ENCODE peak calls at places on chromosomes 11 and 22, in nine cellular contexts. M, H, K, D, T, L, J, I and R are unnamed samples.

GRCh38 chr11:125073616-125074483 is 10.7 kb downstream of the SLC37A2 start:
- DNase-seq in M (no peak), J (peak), T (no peak), I (no peak), H (no peak), L (no peak), K (no peak), D (no peak), R (no peak)

GRCh38 chr22:30943368-30943767 is 25.2 kb downstream of the MORC2 start:
- DNase-seq in M (no peak), K (no peak), D (no peak), T (no peak), J (no peak), I (no peak), L (no peak), H (no peak), R (no peak)

GRCh38 chr11:88555018-88555828 is 217.7 kb upstream of the CTSC start:
- DNase-seq in K (no peak), J (no peak), H (peak), L (peak), T (no peak), I (no peak), M (peak), D (peak), R (no peak)

GRCh38 chr22:28857288-28857687 is 26.1 kb upstream of the ZNRF3 start:
- DNase-seq in H (peak), T (no peak), M (no peak), L (no peak), I (no peak), D (no peak), K (no peak), J (no peak), R (no peak)

GRCh38 chr22:38784035-38784434 is 9.9 kb downstream of the DNAL4 start:
- DNase-seq in L (no peak), I (no peak), H (no peak), D (no peak), J (no peak), K (no peak), T (no peak), M (no peak), R (no peak)

GRCh38 chr11:47886096-47886495 is 37.9 kb upstream of the NUP160 start:
- DNase-seq in L (peak), T (no peak), D (peak), M (peak), H (no peak), K (no peak), J (peak), I (no peak), R (peak)

GRCh38 chr11:47270331-47271271 is 668 bp downstream of the MADD start:
- DNase-seq in M (peak), K (peak), J (no peak), D (peak), H (peak), L (peak), I (peak), T (no peak), R (peak)

GRCh38 chr11:76524919-76525318 is 80.1 kb downstream of the EMSY start:
- DNase-seq in L (peak), K (no peak), M (peak), H (no peak), I (no peak), D (peak), J (peak), T (no peak), R (no peak)

GRCh38 chr11:117199061-117199915 is at the start of gene TAGLN:
- DNase-seq in M (peak), L (peak), T (peak), D (peak), J (peak), I (peak), K (no peak), H (peak), R (peak)

GRCh38 chr11:33953289-33953688 is 61.4 kb upstream of the LMO2 start:
- DNase-seq in L (no peak), D (no peak), M (no peak), T (no peak), J (no peak), K (no peak), I (no peak), H (no peak), R (no peak)

GRCh38 chr11:120431633-120432032 is 79.9 kb upstream of the GRIK4 start:
- DNase-seq in I (no peak), L (peak), H (peak), M (peak), D (peak), K (no peak), J (no peak), T (no peak), R (no peak)
- H3K4me3 ChIP-seq in I (no peak), L (peak), H (no peak), M (no peak), D (no peak), K (no peak), J (no peak), T (no peak), R (no peak)

GRCh38 chr22:18077087-18077638 is 627 bp upstream of the PEX26 start:
- DNase-seq in M (no peak), D (no peak), K (no peak), J (no peak), I (no peak), T (no peak), L (no peak), H (no peak), R (no peak)

GRCh38 chr22:18077639-18078328 is at the start of gene PEX26:
- DNase-seq in H (peak), M (peak), D (peak), L (peak), J (peak), I (peak), K (peak), T (peak), R (peak)

GRCh38 chr22:18078329-18079041 is 695 bp downstream of the PEX26 start:
- DNase-seq in M (peak), I (peak), K (no peak), J (no peak), L (peak), H (peak), D (no peak), T (no peak), R (no peak)

GRCh38 chr22:18075101-18075730 is 2.6 kb upstream of the PEX26 start:
- DNase-seq in J (no peak), I (no peak), K (no peak), H (no peak), D (no peak), L (no peak), T (no peak), M (no peak), R (no peak)

DNA sequence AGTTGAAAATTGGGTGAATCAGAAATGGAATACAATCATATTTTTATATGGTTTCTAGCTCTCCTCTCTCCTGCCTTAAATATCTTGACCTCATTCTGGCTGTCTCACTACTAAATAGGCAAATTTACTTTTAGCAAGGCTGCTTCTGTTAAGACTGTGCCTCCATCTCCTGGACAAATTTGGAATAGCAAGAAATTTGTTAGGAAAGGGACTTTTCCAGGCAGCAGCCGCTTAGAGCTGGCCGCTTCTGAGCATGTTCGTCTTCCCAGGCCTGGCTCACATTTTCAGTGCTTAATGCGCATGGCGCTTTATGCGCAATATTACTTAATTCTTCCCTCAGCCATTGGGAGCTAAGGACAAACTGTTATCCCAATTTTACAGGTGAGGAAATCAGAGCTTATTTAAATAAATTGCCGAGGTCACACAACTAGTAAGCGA is 1.7 kb upstream of the PEX26 start:
- DNase-seq in I (peak), M (peak), T (no peak), L (peak), J (peak), K (peak), H (peak), D (peak), R (peak)
- H3K4me3 ChIP-seq in I (no peak), M (no peak), T (peak), L (no peak), J (no peak), K (no peak), H (no peak), D (no peak), R (no peak)

GRCh38 chr11:93322207-93322606 is 8.3 kb upstream of the DEUP1 start:
- DNase-seq in J (no peak), L (no peak), H (no peak), D (no peak), M (no peak), K (no peak), T (no peak), I (no peak), R (no peak)
- H3K4me3 ChIP-seq in J (no peak), L (no peak), H (no peak), D (no peak), M (no peak), K (no peak), T (no peak), I (no peak), R (no peak)

GRCh38 chr11:67418476-67419281 is 3.2 kb downstream of the CARNS1 start:
- DNase-seq in J (no peak), I (no peak), D (no peak), T (peak), M (no peak), K (no peak), H (no peak), L (no peak), R (no peak)
- H3K4me3 ChIP-seq in J (no peak), I (no peak), D (no peak), T (peak), M (no peak), K (no peak), H (no peak), L (no peak), R (no peak)